ENCODE peak calls at places on chromosomes 5 and 9, in nine cellular contexts. Z is psoas muscle, C is fibroblast of mammary gland, A is lower lobe of right lung, U is ovary, E is lower leg skin, Y is heart right ventricle, S is BE2C, O is astrocyte of the spinal cord. K is an unnamed sample.

GRCh38 chr9:123033352-123033751 is at the start of gene GPR21:
- DNase-seq in Z (no peak), C (no peak), A (no peak), U (no peak), E (no peak), Y (no peak), S (no peak), O (no peak), K (no peak)

GRCh38 chr5:113450366-113451328 is 15.9 kb upstream of the TSSK1B start:
- DNase-seq in Z (no peak), C (peak; percentile 6), A (no peak), U (no peak), E (no peak), Y (no peak), S (no peak), O (peak; percentile 52), K (peak; percentile 6)

GRCh38 chr5:120108586-120109254 is 355.4 kb upstream of the PRR16 start:
- DNase-seq in Z (no peak), C (peak; percentile 75), A (no peak), U (no peak), E (no peak), Y (no peak), S (no peak), O (no peak), K (peak; percentile 40)

GRCh38 chr9:126611592-126612328 is 2.0 kb upstream of the LMX1B start:
- DNase-seq in Z (peak; percentile 77), C (peak; percentile 50), A (peak; percentile 82), U (peak; percentile 50), E (peak; percentile 94), Y (peak; percentile 71), S (peak; percentile 89), O (peak; percentile 41), K (peak; percentile 49)

GRCh38 chr9:86839522-86839921 is 107.8 kb downstream of the GAS1 start:
- DNase-seq in Z (no peak), C (no peak), A (no peak), U (no peak), E (no peak), Y (no peak), S (no peak), O (no peak), K (no peak)

GRCh38 chr5:133977161-133977787 is 8.8 kb upstream of the C5orf15 start:
- DNase-seq in Z (no peak), C (no peak), A (no peak), U (no peak), E (no peak), Y (no peak), S (no peak), O (no peak), K (no peak)

GRCh38 chr9:133731876-133732321 is 6.3 kb downstream of the SARDH start:
- DNase-seq in Z (no peak), C (peak; percentile 50), A (no peak), U (no peak), E (peak; percentile 69), Y (no peak), S (peak; percentile 86), O (no peak), K (peak; percentile 32)

GRCh38 chr9:34072410-34072809 is 23.7 kb upstream of the UBAP2 start:
- DNase-seq in Z (no peak), C (no peak), A (no peak), U (no peak), E (no peak), Y (no peak), S (no peak), O (no peak), K (no peak)

GRCh38 chr5:143334903-143335302 is 68.6 kb downstream of the NR3C1 start:
- DNase-seq in Z (no peak), C (no peak), A (no peak), U (no peak), E (no peak), Y (no peak), S (no peak), O (no peak), K (no peak)

GRCh38 chr9:112378441-112379176 is 1.3 kb upstream of the HSDL2 start:
- DNase-seq in Z (no peak), C (peak; percentile 8), A (peak; percentile 51), U (no peak), E (no peak), Y (no peak), S (no peak), O (no peak), K (no peak)

GRCh38 chr9:14250779-14251145 is 63.2 kb downstream of the NFIB start:
- DNase-seq in Z (no peak), C (no peak), A (no peak), U (no peak), E (no peak), Y (no peak), S (no peak), O (no peak), K (no peak)

GRCh38 chr9:96047741-96048115 is 172.2 kb downstream of the ERCC6L2 start:
- DNase-seq in Z (no peak), C (no peak), A (no peak), U (no peak), E (no peak), Y (no peak), S (no peak), O (no peak), K (no peak)

GRCh38 chr5:58127486-58128220 is 332.2 kb downstream of the PLK2 start:
- DNase-seq in Z (no peak), C (no peak), A (no peak), U (no peak), E (no peak), Y (no peak), S (no peak), O (peak; percentile 19), K (no peak)

GRCh38 chr9:120353501-120353900 is 226.5 kb downstream of the CDK5RAP2 start:
- DNase-seq in Z (no peak), C (peak; percentile 88), A (no peak), U (peak; percentile 29), E (no peak), Y (no peak), S (no peak), O (peak; percentile 41), K (peak; percentile 69)

DNA sequence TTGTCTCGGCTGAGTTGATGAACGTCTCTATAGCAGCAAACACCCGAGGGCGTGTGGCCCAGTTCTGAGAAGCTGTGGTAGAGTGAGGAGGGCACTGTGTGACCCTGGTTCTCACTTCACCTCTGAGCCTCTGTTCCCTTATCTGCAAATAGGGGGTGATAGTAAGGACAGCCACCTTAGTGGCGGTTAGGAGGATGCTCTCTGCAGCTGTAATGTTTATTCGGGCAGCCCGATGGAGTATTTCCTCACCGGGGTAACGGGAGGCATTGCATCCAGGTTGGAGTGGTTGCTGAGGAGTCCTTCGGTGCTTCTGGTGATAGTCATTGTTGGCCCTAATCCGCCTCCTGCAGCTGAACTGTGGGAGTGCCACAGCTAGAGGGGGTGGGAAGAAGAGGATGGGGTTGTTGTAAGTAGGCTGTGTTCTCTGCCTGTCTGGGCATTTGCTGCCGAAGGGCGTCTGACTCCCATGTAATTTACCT is 13.9 kb downstream of the PRRC2B start:
- DNase-seq in Z (peak; percentile 32), C (peak; percentile 65), A (peak; percentile 60), U (peak; percentile 37), E (no peak), Y (peak; percentile 66), S (no peak), O (peak; percentile 60), K (peak; percentile 58)
- H3K4me3 ChIP-seq in Z (peak overlapping the region; percentile 8), C (no peak overlapping the region), A (peak overlapping the region; percentile 20), U (no peak overlapping the region), E (no peak overlapping the region), Y (peak overlapping the region; percentile 20), S (no peak overlapping the region), O (no peak overlapping the region), K (peak overlapping the region; percentile 4)

DNA sequence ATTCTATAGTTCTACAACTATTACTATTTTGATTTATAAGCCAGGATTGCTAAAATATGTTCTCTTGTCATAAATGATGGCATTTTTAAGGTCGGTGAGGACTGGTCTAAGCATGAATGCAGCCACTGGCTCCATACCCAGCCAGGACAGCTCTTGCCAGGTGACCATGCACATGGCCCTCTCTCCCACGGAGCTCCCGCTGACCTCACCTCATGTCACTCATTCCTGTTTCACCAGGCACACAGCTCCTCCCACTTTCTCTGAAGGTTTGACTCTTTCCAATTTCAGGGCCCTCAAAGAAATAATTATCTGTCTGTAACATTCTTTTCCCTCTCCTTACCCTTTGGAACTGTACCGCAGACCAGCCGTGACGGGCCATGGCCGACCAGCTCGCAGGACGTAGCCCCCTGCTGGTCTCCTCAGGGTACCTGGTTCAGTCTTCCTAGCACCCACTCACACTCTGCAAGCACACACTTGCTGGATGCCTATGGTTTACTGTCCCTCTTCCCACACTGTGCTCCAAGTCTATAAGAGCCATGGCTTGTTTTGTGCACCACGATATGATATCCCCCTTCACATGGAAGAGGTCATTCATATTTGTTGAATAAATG is 72.6 kb downstream of the LIFR start:
- DNase-seq in Z (no peak), C (no peak), A (no peak), U (no peak), E (no peak), Y (no peak), S (no peak), O (no peak), K (no peak)
- TF ChIP-seq CTCF in Z (peak; percentile 22), C (no peak), A (no peak), U (no peak), E (no peak), Y (no peak), S (peak; percentile 35), O (no peak), K (peak; percentile 32)

GRCh38 chr9:136978865-136979544 is 1.7 kb downstream of the PTGDS start:
- DNase-seq in Z (peak; percentile 53), C (no peak), A (no peak), U (no peak), E (no peak), Y (no peak), S (no peak), O (no peak), K (no peak)
- H3K4me3 ChIP-seq in Z (no peak overlapping the region), C (no peak overlapping the region), A (no peak overlapping the region), U (no peak overlapping the region), E (no peak overlapping the region), Y (no peak overlapping the region), S (no peak overlapping the region), O (no peak overlapping the region), K (peak overlapping the region; percentile 9)

GRCh38 chr5:17252543-17252942 is 35.1 kb downstream of the BASP1 start:
- DNase-seq in Z (no peak), C (peak; percentile 63), A (no peak), U (no peak), E (no peak), Y (no peak), S (no peak), O (peak; percentile 31), K (no peak)

GRCh38 chr5:17243287-17244063 is 26.0 kb downstream of the BASP1 start:
- DNase-seq in Z (no peak), C (no peak), A (no peak), U (no peak), E (no peak), Y (no peak), S (no peak), O (no peak), K (no peak)

DNA sequence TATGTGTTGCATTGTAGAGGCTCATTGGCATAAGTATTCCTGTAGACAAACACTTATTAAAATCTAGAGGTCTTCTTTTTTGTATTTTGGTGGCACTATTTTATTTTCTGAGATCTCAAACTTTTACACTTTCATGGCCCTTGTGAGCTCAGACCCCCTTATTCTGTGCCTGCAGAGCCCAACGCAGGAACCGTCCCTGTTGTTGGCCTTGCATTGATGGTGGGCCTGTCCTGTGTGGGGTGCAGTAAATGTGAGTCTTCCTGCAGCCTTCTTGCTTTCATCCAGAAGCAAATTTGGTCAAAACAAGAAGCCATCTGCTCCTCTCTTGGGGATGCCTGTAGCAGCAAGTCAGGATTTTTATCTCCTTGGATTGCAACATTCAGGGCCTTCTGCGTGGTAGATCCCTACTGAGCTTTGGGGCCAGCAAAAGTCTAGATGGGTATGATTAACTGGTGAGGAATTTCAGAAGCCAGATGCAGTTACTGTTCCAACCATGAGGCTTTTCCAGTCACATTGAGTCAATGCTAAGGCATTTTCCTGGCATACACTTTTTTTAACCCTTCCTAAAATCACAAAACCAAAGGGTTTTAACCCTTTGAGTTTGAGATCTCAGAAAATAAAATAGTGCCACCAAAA is 31.7 kb downstream of the BASP1 start:
- DNase-seq in Z (no peak), C (peak; percentile 98), A (no peak), U (no peak), E (no peak), Y (no peak), S (no peak), O (peak; percentile 98), K (peak; percentile 99)
- TF ChIP-seq CTCF in Z (no peak), C (peak; percentile 14), A (no peak), U (no peak), E (no peak), Y (no peak), S (no peak), O (no peak), K (peak; percentile 22)

K was measured in fibroblast of villous mesenchyme.